ENCODE peak calls at places on chromosomes 2 and 18, in nine cellular contexts. C, V, I, M, G, N, H, Y and W are unnamed samples. For H3K27me3, the result is how much of the 10 kb centered on the place peaks cover.

GRCh38 chr18:79639072-79639829 is 40.4 kb upstream of the CTDP1 start:
- DNase-seq in C (no peak), V (no peak), I (no peak), M (no peak), G (no peak), N (no peak), H (no peak), Y (no peak), W (no peak)

GRCh38 chr2:118913805-118914645 is 28.0 kb upstream of the MARCO start:
- DNase-seq in C (no peak), V (no peak), I (no peak), M (no peak), G (no peak), N (no peak), H (no peak), Y (no peak), W (no peak)

GRCh38 chr2:117330611-117331010 is 483.9 kb upstream of the DDX18 start:
- DNase-seq in C (no peak), V (no peak), I (no peak), M (no peak), G (no peak), N (no peak), H (no peak), Y (no peak), W (no peak)

GRCh38 chr2:172403881-172404470 is 23.4 kb upstream of the ITGA6 start:
- DNase-seq in C (no peak), V (no peak), I (no peak), M (no peak), G (no peak), N (no peak), H (no peak), Y (no peak), W (no peak)

GRCh38 chr18:250685-251084 is 17.2 kb downstream of the THOC1 start:
- DNase-seq in C (no peak), V (no peak), I (no peak), M (peak), G (no peak), N (no peak), H (no peak), Y (no peak), W (no peak)

GRCh38 chr2:239962890-239963591 is 62.1 kb downstream of the NDUFA10 start:
- DNase-seq in C (no peak), V (no peak), I (no peak), M (no peak), G (peak), N (no peak), H (peak), Y (no peak), W (no peak)

GRCh38 chr2:198517961-198518360 is 713.6 kb downstream of the PLCL1 start:
- DNase-seq in C (no peak), V (no peak), I (no peak), M (no peak), G (no peak), N (no peak), H (no peak), Y (no peak), W (no peak)

GRCh38 chr2:10269291-10269690 is 33.4 kb upstream of the HPCAL1 start:
- DNase-seq in C (no peak), V (no peak), I (no peak), M (no peak), G (no peak), N (no peak), H (peak), Y (peak), W (no peak)

GRCh38 chr18:3422905-3423304 is 27.1 kb upstream of the TGIF1 start:
- DNase-seq in C (no peak), V (no peak), I (no peak), M (no peak), G (no peak), N (no peak), H (no peak), Y (no peak), W (no peak)

GRCh38 chr18:51614033-51614432 is 416.6 kb upstream of the MEX3C start:
- DNase-seq in C (no peak), V (peak), I (no peak), M (no peak), G (no peak), N (no peak), H (no peak), Y (peak), W (no peak)

GRCh38 chr2:204495381-204495780 is 49.9 kb upstream of the PARD3B start:
- DNase-seq in C (no peak), V (no peak), I (no peak), M (no peak), G (no peak), N (no peak), H (no peak), Y (no peak), W (no peak)

DNA sequence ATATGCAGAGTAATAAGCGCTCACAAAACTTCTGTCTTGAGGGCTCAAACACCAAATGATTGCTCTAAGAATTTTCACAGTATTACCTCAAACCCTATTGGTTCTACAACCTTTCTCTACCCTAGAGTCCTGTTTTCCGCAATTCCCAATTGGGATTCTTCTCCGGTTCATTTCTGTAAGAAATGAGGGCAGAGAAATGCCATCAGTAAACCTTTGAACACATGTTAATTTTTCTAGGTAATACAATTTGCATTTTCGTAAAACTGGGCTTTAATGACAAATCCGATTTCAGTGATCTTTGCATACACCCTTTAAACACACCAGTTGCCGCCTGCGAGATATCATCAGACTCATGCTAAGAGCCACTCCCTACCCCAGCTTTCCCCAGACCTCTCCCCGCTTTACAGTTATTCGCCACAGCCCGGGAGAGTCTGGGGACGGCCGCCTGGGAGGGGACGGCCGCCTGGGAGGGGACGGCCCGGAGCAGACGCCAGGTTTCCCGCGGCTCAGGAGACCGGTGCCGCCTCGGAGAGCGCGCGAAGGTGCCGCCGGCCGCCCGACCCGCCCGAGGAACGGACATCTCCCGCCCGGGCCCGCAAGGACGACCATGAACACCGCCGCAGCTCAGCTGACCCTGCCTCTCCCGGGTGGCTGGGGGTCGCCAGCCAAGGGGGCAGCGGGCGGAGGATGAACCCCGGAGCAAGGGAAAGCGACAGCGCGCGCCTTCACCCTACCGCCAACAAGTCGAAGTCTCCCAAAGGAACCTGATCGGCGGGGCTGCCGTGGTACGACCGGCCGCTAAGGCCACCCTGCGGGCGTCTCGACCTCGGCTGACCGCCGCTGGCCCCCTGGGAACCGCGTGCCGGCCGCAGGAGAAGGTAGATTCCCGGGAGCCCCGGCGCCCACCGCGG is 463 bp downstream of the SMC6 start:
- DNase-seq in C (no peak), V (peak), I (peak), M (peak), G (no peak), N (no peak), H (peak), Y (peak), W (no peak)
- TF ChIP-seq POLR2A in C (peak), V (peak), I (peak), M (no peak), G (peak), N (no peak), H (peak), Y (peak), W (no peak)

GRCh38 chr2:136242687-136243277 is 124.8 kb upstream of the CXCR4 start:
- DNase-seq in C (no peak), V (no peak), I (no peak), M (no peak), G (no peak), N (no peak), H (no peak), Y (no peak), W (no peak)
- H3K27me3 ChIP-seq in C (under half), V (under half), I (under half), M (under half), G (under half), N (under half), H (under half), Y (under half), W (under half)

DNA sequence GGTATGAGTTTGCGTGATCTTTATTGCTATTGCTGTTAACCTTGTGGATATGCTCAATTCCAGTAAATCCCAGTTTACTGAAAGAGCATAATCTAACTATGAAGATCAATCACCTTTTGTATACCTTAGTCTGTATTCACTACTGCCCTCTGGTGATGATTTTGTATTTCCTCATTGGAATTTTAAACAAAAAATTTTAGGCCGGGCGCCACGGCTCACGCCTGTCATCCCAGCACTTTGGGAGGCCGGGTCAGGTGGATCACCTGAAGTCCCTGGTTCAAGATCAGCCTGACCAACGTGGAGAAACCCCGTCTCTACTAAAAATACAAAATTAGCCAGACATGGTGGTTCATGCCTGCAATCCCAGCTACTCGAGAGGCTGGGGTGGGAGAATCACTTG is 5.1 kb downstream of the COMMD1 start:
- DNase-seq in C (no peak), V (no peak), I (no peak), M (no peak), G (no peak), N (no peak), H (no peak), Y (no peak), W (no peak)
- TF ChIP-seq CTCF in C (no peak), V (peak), I (peak), M (peak), G (no peak), N (no peak), H (no peak), Y (peak), W (peak)

DNA sequence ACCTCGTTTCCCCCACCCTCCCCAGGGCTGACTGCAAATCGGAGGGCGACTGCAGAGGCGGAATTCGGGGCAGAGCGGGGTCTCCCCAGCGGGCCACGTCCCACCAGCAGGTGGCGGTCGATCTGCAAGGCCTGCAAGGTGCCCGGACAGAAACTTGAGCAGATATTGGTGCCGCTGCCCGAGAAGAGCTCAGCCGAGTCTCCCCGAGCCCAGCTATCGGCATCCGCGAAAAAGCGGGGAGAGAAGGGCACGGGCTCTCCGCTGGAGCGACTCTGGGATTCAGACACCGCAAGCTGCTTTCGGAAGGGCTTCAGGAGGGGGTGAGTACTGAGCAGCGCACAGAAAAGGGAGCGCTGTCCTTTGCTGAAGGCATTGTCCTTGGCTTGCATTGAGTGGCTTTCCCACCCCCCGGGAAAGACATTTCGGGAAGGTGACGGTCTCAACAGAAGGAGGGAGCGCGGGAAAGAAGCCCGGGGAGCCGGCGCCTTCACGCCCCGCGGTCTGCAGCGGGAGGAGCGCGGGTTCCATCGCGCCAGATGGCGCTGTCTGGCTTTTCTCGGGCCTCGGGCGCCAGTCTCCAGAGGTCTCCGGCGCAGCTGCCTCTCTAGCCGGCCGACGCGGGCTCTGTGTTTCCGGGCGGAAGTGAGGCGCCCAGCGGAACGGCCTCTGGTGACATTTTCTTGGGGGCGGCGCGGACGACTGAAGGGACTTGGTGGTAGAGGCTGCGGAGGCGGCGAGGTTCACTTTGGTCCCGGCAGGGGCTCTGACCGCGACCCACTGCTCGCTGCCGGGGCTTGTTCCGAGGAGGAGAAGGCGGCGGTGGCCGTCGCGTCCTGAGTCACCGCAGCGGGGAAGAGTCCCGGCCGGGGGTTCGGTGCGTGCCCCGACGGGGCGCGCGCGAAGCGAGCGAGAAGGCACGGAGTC is 69.5 kb downstream of the HAUS1 start:
- DNase-seq in C (peak), V (peak), I (peak), M (peak), G (peak), N (peak), H (peak), Y (peak), W (peak)
- TF ChIP-seq POLR2A in C (peak), V (peak), I (peak), M (peak), G (peak), N (peak), H (no peak), Y (peak), W (no peak)

DNA sequence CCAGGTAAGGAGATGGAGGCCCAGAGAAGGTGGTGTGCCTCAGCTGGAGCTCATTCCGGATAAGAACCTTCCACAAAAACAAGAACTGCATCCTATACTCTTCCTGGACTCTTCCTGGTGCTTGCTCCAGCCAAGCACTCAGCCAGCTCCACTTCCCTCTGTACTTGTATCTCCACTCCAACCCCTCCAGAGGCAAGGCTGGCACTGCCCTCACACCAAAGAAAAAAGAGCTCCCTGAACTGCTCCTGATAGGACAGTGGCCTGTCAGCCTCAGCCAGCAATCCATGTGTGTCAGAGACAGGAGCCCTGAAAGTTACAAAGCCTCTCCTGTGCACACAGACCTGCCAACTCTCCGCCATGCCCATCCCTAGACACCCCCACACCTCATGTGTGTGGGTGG is 248.1 kb downstream of the CELF4 start:
- DNase-seq in C (no peak), V (no peak), I (no peak), M (no peak), G (no peak), N (no peak), H (no peak), Y (no peak), W (no peak)
- H3K27me3 ChIP-seq in C (under half), V (under half), I (under half), M (under half), G (under half), N (under half), H (under half), Y (under half), W (under half)

DNA sequence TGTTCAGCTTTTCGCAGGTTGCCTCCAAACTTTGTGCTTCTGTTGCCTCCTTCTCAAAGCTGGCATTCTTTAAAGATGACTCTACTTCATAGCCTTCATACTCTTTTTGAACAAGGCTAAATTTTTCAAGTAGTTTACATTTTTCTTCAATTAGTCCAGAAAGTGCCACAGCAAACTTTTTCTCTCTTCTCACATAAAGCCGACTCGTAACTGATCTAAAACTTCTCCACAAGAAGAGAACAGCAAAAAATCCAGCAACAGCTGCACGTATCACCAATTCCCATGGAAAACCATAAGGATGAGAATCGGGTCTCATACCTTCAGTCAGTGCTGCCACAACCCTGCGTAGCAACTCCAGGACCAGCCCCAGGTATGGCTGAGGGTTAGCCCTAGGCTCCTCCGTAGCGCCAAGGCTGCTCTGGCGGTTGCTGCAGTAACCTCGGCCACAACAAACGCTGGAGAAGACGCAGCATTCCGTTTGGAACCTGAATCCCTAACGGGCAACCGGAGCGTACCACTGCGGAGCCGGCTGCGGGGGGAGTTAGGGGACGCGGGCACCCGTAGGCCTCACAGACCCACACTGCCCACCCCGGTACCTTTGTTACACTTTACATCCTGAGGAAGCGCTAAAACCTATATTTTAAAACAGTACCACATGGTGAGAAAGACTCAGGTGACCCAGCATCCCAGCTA is at the start of gene CTAGE1:
- DNase-seq in C (no peak), V (no peak), I (no peak), M (peak), G (no peak), N (no peak), H (no peak), Y (no peak), W (no peak)
- TF ChIP-seq CTCF in C (no peak), V (no peak), I (no peak), M (no peak), G (no peak), N (no peak), H (no peak), Y (no peak), W (no peak)

GRCh38 chr2:39120771-39121522 is at the start of gene SOS1:
- DNase-seq in C (peak), V (peak), I (peak), M (peak), G (peak), N (peak), H (peak), Y (peak), W (peak)
- TF ChIP-seq POLR2A in C (peak), V (peak), I (peak), M (peak), G (peak), N (peak), H (peak), Y (peak), W (peak)

GRCh38 chr2:120578576-120579352 is 156.9 kb upstream of the GLI2 start:
- DNase-seq in C (no peak), V (no peak), I (no peak), M (no peak), G (no peak), N (no peak), H (no peak), Y (no peak), W (no peak)

GRCh38 chr2:120576509-120577474 is 158.9 kb upstream of the GLI2 start:
- DNase-seq in C (no peak), V (peak), I (no peak), M (peak), G (peak), N (no peak), H (peak), Y (no peak), W (no peak)

GRCh38 chr2:120577896-120578295 is 157.8 kb upstream of the GLI2 start:
- DNase-seq in C (no peak), V (no peak), I (no peak), M (no peak), G (no peak), N (no peak), H (no peak), Y (no peak), W (no peak)

GRCh38 chr2:120579916-120580685 is 155.6 kb upstream of the GLI2 start:
- DNase-seq in C (no peak), V (no peak), I (no peak), M (no peak), G (no peak), N (no peak), H (no peak), Y (no peak), W (no peak)

DNA sequence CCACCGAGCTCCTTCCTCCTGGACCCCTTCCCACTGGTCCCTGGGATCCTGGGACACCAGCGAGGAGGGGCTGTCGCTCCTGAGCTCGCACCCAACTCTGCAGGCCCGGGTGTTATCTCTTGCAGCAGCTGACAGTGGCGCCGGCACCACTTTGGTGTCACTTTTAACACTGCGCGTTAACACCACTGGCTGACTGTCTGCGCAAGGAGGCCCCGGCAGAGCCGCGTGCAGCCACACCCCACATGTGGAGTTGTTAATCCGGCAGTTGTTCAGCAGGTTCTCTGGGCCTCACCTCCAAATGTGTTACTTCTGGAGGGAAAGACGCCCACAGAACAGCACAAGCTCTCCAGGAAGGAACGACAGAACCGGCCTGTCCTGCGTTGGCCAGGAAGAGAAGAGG is 155.0 kb upstream of the GLI2 start:
- DNase-seq in C (no peak), V (no peak), I (no peak), M (no peak), G (no peak), N (no peak), H (no peak), Y (no peak), W (no peak)
- H3K27me3 ChIP-seq in C (under half), V (under half), I (half or more), M (under half), G (under half), N (under half), H (under half), Y (under half), W (under half)

GRCh38 chr2:35343135-35343534 is 1012.4 kb upstream of the CRIM1 start:
- DNase-seq in C (no peak), V (no peak), I (peak), M (no peak), G (no peak), N (no peak), H (no peak), Y (no peak), W (no peak)
- TF ChIP-seq CTCF in C (no peak), V (no peak), I (peak), M (peak), G (no peak), N (no peak), H (no peak), Y (no peak), W (no peak)

DNA sequence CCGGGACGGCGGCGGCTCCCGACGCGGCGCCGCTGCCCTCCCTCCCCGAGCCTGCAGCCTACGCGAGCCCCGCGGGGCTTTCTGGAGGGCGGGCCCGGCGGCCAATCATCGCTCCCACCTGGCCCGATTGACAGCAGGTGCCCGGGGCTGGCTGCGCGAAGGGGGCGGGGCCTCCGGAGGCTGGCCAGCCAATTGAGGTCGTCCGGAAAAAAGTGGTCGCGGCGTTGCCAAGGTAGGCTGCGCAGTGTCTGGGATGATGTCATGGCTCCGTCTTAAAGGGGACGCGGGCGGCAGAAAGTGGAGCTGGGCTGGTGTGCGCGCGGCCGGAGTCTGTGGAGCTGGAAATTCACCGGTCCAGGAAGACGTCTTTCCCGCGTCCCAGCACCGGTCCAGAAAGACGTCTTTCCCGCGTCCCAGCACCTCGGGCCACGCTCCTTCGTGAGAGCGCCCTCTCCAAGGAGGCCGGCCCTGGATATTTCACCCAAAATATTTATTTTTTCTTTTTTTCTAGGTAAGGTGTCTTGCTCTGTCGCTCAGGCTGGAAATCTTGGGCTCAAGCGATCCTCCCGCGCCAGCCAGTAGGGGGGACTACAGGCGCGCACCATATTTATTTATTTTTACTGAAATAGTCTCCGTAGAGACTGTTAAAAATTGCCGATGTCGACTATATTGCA is at the start of gene ACTR1B:
- DNase-seq in C (peak), V (peak), I (peak), M (peak), G (peak), N (peak), H (peak), Y (peak), W (peak)
- TF ChIP-seq POLR2A in C (peak), V (peak), I (peak), M (peak), G (peak), N (peak), H (peak), Y (peak), W (peak)